ENCODE peak calls at places on chromosome 16, in seven cellular contexts. T is CD8-positive, alpha-beta T cell; Q is IMR-90; E is GM13976; N is nephron progenitor cell; D is body of pancreas; S is uterus. U is an unnamed sample.
A peak's percentile ranks its signal among the peaks of the same experiment; 100 is the strongest.

GRCh38 chr16:3065069-3065741 is at the start of gene IL32:
- DNase-seq in T (peak; percentile 57), S (no peak), E (peak; percentile 77), N (no peak), D (peak; percentile 93), Q (peak; percentile 94), U (no peak)

GRCh38 chr16:83977056-83977815 is 9.2 kb downstream of the NECAB2 start:
- DNase-seq in T (no peak), E (no peak), N (no peak), D (no peak), S (no peak), Q (no peak), U (no peak)

GRCh38 chr16:10001258-10001785 is 180.9 kb downstream of the GRIN2A start:
- DNase-seq in S (no peak), Q (no peak), D (no peak), T (no peak), E (no peak), N (no peak), U (no peak)

GRCh38 chr16:58021661-58022551 is 3.6 kb upstream of the MMP15 start:
- DNase-seq in N (no peak), D (no peak), S (no peak), Q (peak; percentile 82), E (no peak), T (no peak), U (peak; percentile 68)

GRCh38 chr16:49459953-49460735 is 86.5 kb downstream of the C16orf78 start:
- DNase-seq in S (no peak), E (no peak), T (no peak), Q (no peak), N (no peak), D (peak; percentile 2), U (peak; percentile 68)

GRCh38 chr16:71771571-71771970 is 37.1 kb downstream of the AP1G1 start:
- DNase-seq in T (no peak), Q (no peak), D (no peak), E (no peak), N (no peak), S (no peak), U (no peak)

GRCh38 chr16:29857133-29857760 is 5.8 kb downstream of the CDIPT start:
- DNase-seq in S (no peak), Q (peak; percentile 46), T (no peak), E (no peak), N (no peak), D (no peak), U (no peak)

GRCh38 chr16:89217388-89218191 is at the start of gene ZNF778:
- DNase-seq in S (peak; percentile 79), N (peak; percentile 80), T (peak; percentile 74), Q (peak; percentile 77), E (peak; percentile 96), D (peak; percentile 80), U (no peak)

GRCh38 chr16:89123001-89123830 is 29.6 kb downstream of the ACSF3 start:
- DNase-seq in D (no peak), T (no peak), Q (no peak), E (no peak), N (no peak), S (no peak), U (peak; percentile 57)

GRCh38 chr16:13426736-13427135 is 493.2 kb upstream of the ERCC4 start:
- DNase-seq in S (no peak), T (no peak), N (no peak), D (no peak), Q (no peak), E (no peak), U (no peak)

GRCh38 chr16:13429411-13429810 is 490.5 kb upstream of the ERCC4 start:
- DNase-seq in S (no peak), Q (no peak), E (no peak), D (no peak), T (no peak), N (no peak), U (no peak)

GRCh38 chr16:13427943-13428342 is 492.0 kb upstream of the ERCC4 start:
- DNase-seq in T (no peak), N (no peak), S (no peak), Q (no peak), D (no peak), E (no peak), U (no peak)

GRCh38 chr16:13425840-13426239 is 494.1 kb upstream of the ERCC4 start:
- DNase-seq in N (no peak), D (no peak), E (no peak), S (no peak), T (no peak), Q (no peak), U (no peak)

GRCh38 chr16:13426279-13426678 is 493.7 kb upstream of the ERCC4 start:
- DNase-seq in E (no peak), N (no peak), D (no peak), Q (no peak), S (no peak), T (no peak), U (no peak)
- TF ChIP-seq CTCF in E (no peak), N (no peak), D (no peak), Q (no peak), S (no peak), T (no peak), U (no peak)

DNA sequence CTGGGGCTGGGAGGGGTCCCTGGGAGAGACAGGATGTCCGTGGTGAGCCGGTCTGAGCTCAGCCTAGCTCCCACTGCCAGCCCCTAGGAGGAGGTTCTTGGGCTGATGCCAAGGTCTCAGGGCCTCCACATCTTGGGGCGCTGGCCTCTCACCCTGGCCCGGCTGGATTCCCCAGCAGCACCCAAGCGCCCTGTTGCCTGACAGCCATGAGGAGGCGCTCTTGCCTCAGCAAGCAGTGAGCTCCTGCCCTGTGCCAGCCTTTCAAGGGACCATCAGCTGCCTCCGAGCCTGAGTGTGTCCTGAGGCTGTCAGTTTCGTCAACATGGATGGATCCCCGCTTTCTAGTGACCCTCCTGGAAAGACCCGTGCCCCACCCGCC is 234.9 kb upstream of the CIBAR2 start:
- DNase-seq in T (no peak), Q (no peak), D (no peak), N (peak; percentile 47), E (no peak), S (no peak), U (no peak)
- TF ChIP-seq CTCF in T (no peak), Q (peak; percentile 42), D (peak; percentile 28), N (peak; percentile 53), E (peak; percentile 32), S (no peak), U (peak; percentile 62)

GRCh38 chr16:67456383-67457140 is 24.4 kb downstream of the ATP6V0D1 start:
- DNase-seq in T (no peak), E (no peak), D (peak; percentile 60), S (peak; percentile 82), Q (peak; percentile 36), N (no peak), U (no peak)
- TF ChIP-seq CTCF in T (no peak), E (no peak), D (peak; percentile 60), S (peak; percentile 62), Q (peak; percentile 50), N (peak; percentile 20), U (peak; percentile 60)

GRCh38 chr16:68575082-68575481 is 36.0 kb downstream of the ZFP90 start:
- DNase-seq in D (no peak), N (no peak), T (no peak), E (no peak), Q (no peak), S (no peak), U (no peak)

GRCh38 chr16:68574479-68574878 is 35.4 kb downstream of the ZFP90 start:
- DNase-seq in S (no peak), Q (no peak), N (no peak), E (no peak), T (no peak), D (no peak), U (no peak)

DNA sequence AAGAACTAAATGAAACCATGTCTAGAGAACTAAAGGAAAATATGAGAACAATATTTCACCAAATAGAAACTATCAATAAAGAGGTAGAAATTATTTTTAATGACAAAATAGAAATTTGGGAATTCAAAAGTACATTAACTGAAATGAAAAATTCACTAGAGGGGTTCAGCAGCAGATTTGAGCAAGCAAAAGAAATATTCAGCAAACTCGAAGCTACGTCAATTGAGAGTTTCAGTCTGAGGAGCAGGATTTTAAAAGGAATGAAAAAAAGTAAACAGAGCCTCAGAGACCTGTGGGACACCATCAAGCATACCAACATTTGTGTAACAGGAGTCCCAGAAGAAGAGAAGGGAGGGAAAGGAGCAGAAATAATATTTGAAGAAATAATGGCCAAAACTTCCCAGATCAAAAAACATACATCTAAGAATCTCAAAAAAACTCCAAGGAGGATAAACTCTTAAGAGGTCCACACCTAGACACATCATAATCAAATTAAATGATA is 38.3 kb downstream of the ZFP90 start:
- DNase-seq in Q (no peak), D (no peak), T (no peak), S (no peak), E (no peak), N (no peak), U (no peak)
- TF ChIP-seq CTCF in Q (no peak), D (no peak), T (no peak), S (no peak), E (no peak), N (no peak), U (no peak)

GRCh38 chr16:28202147-28202746 is 9.5 kb downstream of the XPO6 start:
- DNase-seq in S (no peak), D (no peak), Q (no peak), T (no peak), E (peak; percentile 47), N (no peak), U (no peak)
- TF ChIP-seq CTCF in S (no peak), D (no peak), Q (no peak), T (no peak), E (peak; percentile 17), N (no peak), U (peak; percentile 19)

GRCh38 chr16:5026664-5027063 is 7.1 kb downstream of the NAGPA start:
- DNase-seq in T (no peak), S (no peak), N (no peak), E (no peak), Q (no peak), D (no peak), U (no peak)

GRCh38 chr16:5027086-5027485 is 6.6 kb downstream of the NAGPA start:
- DNase-seq in S (no peak), N (no peak), T (no peak), E (no peak), D (no peak), Q (no peak), U (no peak)

GRCh38 chr16:5022521-5022920 is 11.2 kb downstream of the NAGPA start:
- DNase-seq in E (no peak), S (no peak), D (no peak), Q (no peak), T (no peak), N (no peak), U (no peak)

GRCh38 chr16:5025171-5025632 is 8.5 kb downstream of the NAGPA start:
- DNase-seq in N (peak; percentile 59), D (peak; percentile 35), Q (no peak), E (peak; percentile 46), S (no peak), T (no peak), U (no peak)

DNA sequence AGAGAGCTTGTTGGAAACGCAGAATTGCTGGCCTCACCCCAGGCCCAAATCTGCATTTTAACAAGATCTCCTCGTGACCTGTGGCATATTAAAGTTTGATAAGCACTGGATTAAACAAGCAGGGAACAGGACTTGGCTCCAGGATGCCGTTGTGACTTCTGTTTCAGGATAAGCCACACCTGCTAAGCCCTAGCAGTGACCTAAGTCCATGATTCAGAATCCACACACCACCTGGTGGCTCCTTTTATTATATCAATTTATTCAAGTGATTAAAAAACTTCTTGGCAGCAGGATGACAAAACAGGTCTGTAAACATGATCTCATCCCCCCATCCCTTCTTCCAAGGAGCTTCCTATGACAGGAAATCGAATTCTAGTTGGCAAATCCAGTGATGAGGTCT is 9.1 kb downstream of the NAGPA start:
- DNase-seq in D (peak; percentile 50), Q (no peak), S (no peak), E (peak; percentile 39), T (no peak), N (no peak), U (no peak)
- TF ChIP-seq CTCF in D (peak; percentile 64), Q (no peak), S (no peak), E (no peak), T (peak; percentile 6), N (no peak), U (peak; percentile 27)